ENCODE peak calls at places on chromosomes 6 and 20, in eight cellular contexts. P is right cardiac atrium; C is Karpas-422; T is SJSA1; A is CD4-positive, alpha-beta memory T cell; Y is fibroblast of mammary gland; D is testis; R is PC-9. M is an unnamed sample.

GRCh38 chr20:4886771-4887527 is 114.4 kb downstream of the SLC23A2 start:
- DNase-seq in P (no peak), C (no peak), T (no peak), A (no peak), Y (peak; percentile 14), D (no peak), R (no peak), M (no peak)

GRCh38 chr20:57647006-57647932 is 27.0 kb upstream of the ZBP1 start:
- DNase-seq in P (peak; percentile 3), C (no peak), T (no peak), A (no peak), Y (no peak), D (no peak), R (no peak), M (no peak)

GRCh38 chr6:64411226-64411625 is 775.6 kb downstream of the PHF3 start:
- DNase-seq in P (no peak), C (no peak), T (no peak), A (no peak), Y (peak; percentile 51), D (no peak), R (no peak), M (peak; percentile 21)

GRCh38 chr6:148273962-148274752 is 68.5 kb upstream of the SASH1 start:
- DNase-seq in P (no peak), C (no peak), T (no peak), A (no peak), Y (peak; percentile 41), D (no peak), R (no peak), M (peak; percentile 44)

GRCh38 chr6:139062921-139063320 is 34.4 kb downstream of the ABRACL start:
- DNase-seq in P (no peak), C (no peak), T (no peak), A (no peak), Y (peak; percentile 69), D (no peak), R (no peak), M (peak; percentile 46)

GRCh38 chr6:31572041-31572911 is at the start of gene LTA:
- DNase-seq in P (no peak), C (peak; percentile 92), T (no peak), A (peak; percentile 90), Y (no peak), D (no peak), R (no peak), M (no peak)

GRCh38 chr20:5674176-5674660 is 76.0 kb upstream of the SHLD1 start:
- DNase-seq in P (no peak), C (peak; percentile 83), T (peak; percentile 6), A (peak; percentile 42), Y (peak; percentile 34), D (no peak), R (peak; percentile 10), M (peak; percentile 53)

GRCh38 chr6:125906158-125906998 is 50.2 kb upstream of the HINT3 start:
- DNase-seq in P (peak; percentile 33), C (peak; percentile 81), T (peak; percentile 21), A (peak; percentile 44), Y (peak; percentile 38), D (peak; percentile 62), R (peak; percentile 11), M (peak; percentile 61)

GRCh38 chr6:2839982-2840793 is 1.5 kb downstream of the SERPINB1 start:
- DNase-seq in P (no peak), C (no peak), T (no peak), A (no peak), Y (no peak), D (no peak), R (no peak), M (no peak)

GRCh38 chr20:48761023-48761785 is 66.6 kb downstream of the PREX1 start:
- DNase-seq in P (no peak), C (no peak), T (no peak), A (peak; percentile 82), Y (no peak), D (peak; percentile 22), R (no peak), M (no peak)

GRCh38 chr6:21597706-21598273 is 4.2 kb downstream of the SOX4 start:
- DNase-seq in P (no peak), C (no peak), T (peak; percentile 43), A (no peak), Y (peak; percentile 46), D (no peak), R (no peak), M (peak; percentile 52)

GRCh38 chr6:161359617-161359945 is 85.7 kb upstream of the AGPAT4 start:
- DNase-seq in P (no peak), C (no peak), T (no peak), A (no peak), Y (no peak), D (no peak), R (no peak), M (no peak)

GRCh38 chr6:149855040-149855654 is 9.0 kb downstream of the LRP11 start:
- DNase-seq in P (no peak), C (no peak), T (peak; percentile 96), A (no peak), Y (peak; percentile 88), D (no peak), R (peak; percentile 63), M (peak; percentile 94)

GRCh38 chr6:67630146-67630545 is 1004.9 kb upstream of the ADGRB3 start:
- DNase-seq in P (no peak), C (no peak), T (no peak), A (no peak), Y (peak; percentile 96), D (no peak), R (no peak), M (peak; percentile 97)

GRCh38 chr20:35462351-35462750 is 7.0 kb downstream of the CEP250 start:
- DNase-seq in P (no peak), C (peak; percentile 75), T (no peak), A (no peak), Y (no peak), D (no peak), R (no peak), M (no peak)

GRCh38 chr20:50472693-50473610 is 37.2 kb upstream of the PTPN1 start:
- DNase-seq in P (no peak), C (no peak), T (no peak), A (no peak), Y (no peak), D (no peak), R (no peak), M (no peak)

GRCh38 chr6:105443941-105444340 is 41.1 kb upstream of the PREP start:
- DNase-seq in P (no peak), C (no peak), T (no peak), A (no peak), Y (no peak), D (no peak), R (no peak), M (no peak)

DNA sequence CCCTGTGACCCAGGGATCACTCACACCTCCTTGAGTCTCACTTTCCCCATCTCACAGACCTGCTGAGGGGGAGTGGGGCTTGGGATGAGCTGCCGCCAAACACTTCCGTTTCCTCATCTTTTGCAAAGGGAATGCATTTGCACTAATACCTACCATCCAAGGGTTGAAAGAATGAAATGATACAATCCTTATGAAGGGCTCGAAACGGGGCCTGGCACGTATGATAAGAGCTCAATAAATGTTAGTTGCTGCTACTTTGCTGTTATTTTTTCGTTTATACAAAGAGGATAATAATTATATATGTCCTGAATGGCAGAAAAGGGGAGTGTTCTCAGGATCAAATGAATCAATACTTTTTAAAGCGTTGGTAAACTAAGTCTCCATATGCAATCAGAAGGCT is 6.1 kb upstream of the TFAP2D start:
- DNase-seq in P (no peak), C (no peak), T (no peak), A (no peak), Y (no peak), D (no peak), R (no peak), M (no peak)
- H3K4me3 ChIP-seq in P (no peak overlapping the region), C (no peak overlapping the region), T (no peak overlapping the region), A (no peak overlapping the region), Y (no peak overlapping the region), D (no peak overlapping the region), R (no peak overlapping the region), M (no peak overlapping the region)

DNA sequence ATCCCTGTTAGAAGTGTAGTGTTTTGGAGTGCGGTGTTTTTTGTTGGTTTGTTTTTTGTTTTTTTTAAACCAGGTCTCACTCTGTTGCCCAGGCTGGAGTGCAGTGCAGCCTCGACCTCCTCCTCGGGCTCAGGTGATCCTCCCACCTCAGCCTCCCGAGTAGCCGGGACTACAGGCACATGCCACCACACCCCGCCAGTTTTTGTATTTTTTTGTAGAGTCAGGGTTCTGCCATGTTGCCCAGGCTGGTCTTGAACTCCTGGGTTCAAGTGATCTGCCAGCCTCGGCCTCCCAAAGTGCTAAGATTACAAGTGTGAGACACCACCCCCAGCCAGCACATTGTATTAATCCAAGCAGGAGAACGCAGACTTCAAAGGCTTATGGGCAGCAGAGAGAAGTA is 1.3 kb upstream of the TOP1 start:
- DNase-seq in P (no peak), C (no peak), T (no peak), A (no peak), Y (no peak), D (no peak), R (no peak), M (no peak)
- H3K4me3 ChIP-seq in P (no peak overlapping the region), C (peak overlapping the region; percentile 67), T (no peak overlapping the region), A (no peak overlapping the region), Y (no peak overlapping the region), D (no peak overlapping the region), R (peak overlapping the region; percentile 90), M (no peak overlapping the region)

DNA sequence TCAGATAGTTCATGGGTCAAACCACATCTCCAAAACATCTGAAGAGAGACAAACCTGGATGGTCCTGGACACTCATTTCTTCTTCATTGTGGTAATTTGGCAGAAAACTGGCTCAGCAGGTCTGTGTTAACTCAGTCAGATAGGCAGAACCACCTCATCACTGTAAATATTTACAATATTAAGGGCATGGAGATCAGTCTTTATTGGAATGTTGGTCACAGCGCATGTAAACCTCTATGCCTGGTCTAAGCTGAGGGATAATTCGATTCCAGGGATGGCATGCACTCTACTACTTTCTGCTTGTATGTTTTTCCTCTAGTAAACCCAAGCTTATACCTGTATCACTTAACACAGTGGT is 4.0 kb upstream of the TBC1D7 start:
- DNase-seq in P (no peak), C (no peak), T (no peak), A (no peak), Y (no peak), D (no peak), R (no peak), M (no peak)
- H3K4me3 ChIP-seq in P (no peak overlapping the region), C (no peak overlapping the region), T (no peak overlapping the region), A (no peak overlapping the region), Y (no peak overlapping the region), D (no peak overlapping the region), R (no peak overlapping the region), M (no peak overlapping the region)

GRCh38 chr6:43268348-43268685 is 25.0 kb downstream of the TTBK1 start:
- DNase-seq in P (peak; percentile 53), C (no peak), T (no peak), A (no peak), Y (no peak), D (peak; percentile 75), R (no peak), M (no peak)

GRCh38 chr6:43268782-43269272 is 25.5 kb downstream of the TTBK1 start:
- DNase-seq in P (no peak), C (no peak), T (no peak), A (no peak), Y (no peak), D (no peak), R (no peak), M (no peak)

GRCh38 chr6:43267619-43268347 is 24.5 kb downstream of the TTBK1 start:
- DNase-seq in P (no peak), C (no peak), T (no peak), A (no peak), Y (no peak), D (peak; percentile 72), R (no peak), M (no peak)

GRCh38 chr6:43271103-43271815 is 26.8 kb upstream of the SLC22A7 start:
- DNase-seq in P (no peak), C (peak; percentile 89), T (no peak), A (no peak), Y (no peak), D (no peak), R (no peak), M (no peak)

GRCh38 chr6:43269273-43270007 is 26.2 kb downstream of the TTBK1 start:
- DNase-seq in P (no peak), C (peak; percentile 63), T (peak; percentile 68), A (peak; percentile 53), Y (no peak), D (peak; percentile 20), R (no peak), M (no peak)
- H3K4me3 ChIP-seq in P (peak overlapping the region; percentile 7), C (peak overlapping the region; percentile 46), T (peak overlapping the region; percentile 25), A (no peak overlapping the region), Y (no peak overlapping the region), D (peak overlapping the region; percentile 4), R (no peak overlapping the region), M (peak overlapping the region; percentile 29)

M was measured in choroid plexus epithelial cell.